ENCODE peak calls at places on chromosome 1, in five cellular contexts. U is EL; D is NCI-H1092; Y is NCI-H1105 treated with DMSO at 0.1 percent for 48 hours; F is naive thymus-derived CD8-positive, alpha-beta T cell. A is an unnamed sample.

GRCh38 chr1:18739956-18740355 is 109.3 kb downstream of the PAX7 start:
- DNase-seq in F (no peak), Y (peak), U (no peak), D (no peak), A (no peak)

GRCh38 chr1:226982451-226983177 is 42.5 kb downstream of the COQ8A start:
- DNase-seq in Y (no peak), F (no peak), U (no peak), D (no peak), A (no peak)

GRCh38 chr1:109822749-109823542 is 59.2 kb upstream of the EPS8L3 start:
- DNase-seq in Y (no peak), D (no peak), U (no peak), F (no peak), A (no peak)

GRCh38 chr1:110689868-110690267 is 15.1 kb upstream of the KCNA3 start:
- DNase-seq in Y (no peak), F (no peak), U (no peak), D (no peak), A (no peak)

GRCh38 chr1:41535236-41535720 is 50.8 kb upstream of the EDN2 start:
- DNase-seq in D (no peak), Y (no peak), F (no peak), U (no peak), A (no peak)

GRCh38 chr1:243568793-243569192 is 281.2 kb downstream of the AKT3 start:
- DNase-seq in D (no peak), F (no peak), U (peak), Y (no peak), A (no peak)

GRCh38 chr1:155309423-155310021 is 856 bp downstream of the FDPS start:
- DNase-seq in F (no peak), D (no peak), U (peak), Y (no peak), A (no peak)

GRCh38 chr1:23995431-23995837 is 15.3 kb upstream of the SRSF10 start:
- DNase-seq in D (no peak), F (no peak), Y (no peak), U (no peak), A (no peak)